ENCODE peak calls at places on chromosomes 16 and 17, in eight cellular contexts. One of them, this sample, is unnamed.
A peak's percentile ranks its signal among the peaks of the same experiment; 100 is the strongest.

GRCh38 chr16:89119661-89120141 is 26.0 kb downstream of the ACSF3 start:
- DNase-seq in GOT3: no peak
- DNase-seq in Calu3: no peak
- DNase-seq in NCI-H2081: no peak
- DNase-seq in stimulated activated CD8-positive, alpha-beta memory T cell treated with anti-CD3 and anti-CD28 coated beads, Interleukin-7, amount 100 ng/mL, for 24 hours: no peak
- DNase-seq in B cell: no peak
- DNase-seq in activated naive CD8-positive, alpha-beta T cell treated with anti-CD3 and anti-CD28 coated beads, Interleukin-2, amount 10 ng/mL, durations not matched to agents 7 days and 5 days: peak; percentile 25
- DNase-seq in mucosa of descending colon: peak; percentile 22
- DNase-seq in this sample: no peak

GRCh38 chr17:66829386-66829864 is 5.5 kb upstream of the CACNG5 start:
- DNase-seq in stimulated activated CD8-positive, alpha-beta memory T cell treated with anti-CD3 and anti-CD28 coated beads, Interleukin-7, amount 100 ng/mL, for 24 hours: no peak
- DNase-seq in B cell: no peak
- DNase-seq in mucosa of descending colon: peak; percentile 46
- DNase-seq in NCI-H2081: no peak
- DNase-seq in GOT3: no peak
- DNase-seq in activated naive CD8-positive, alpha-beta T cell treated with anti-CD3 and anti-CD28 coated beads, Interleukin-2, amount 10 ng/mL, durations not matched to agents 7 days and 5 days: no peak
- DNase-seq in Calu3: peak; percentile 31
- DNase-seq in this sample: peak; percentile 16

GRCh38 chr16:46757339-46758050 is 9.4 kb upstream of the MYLK3 start:
- DNase-seq in B cell: no peak
- DNase-seq in activated naive CD8-positive, alpha-beta T cell treated with anti-CD3 and anti-CD28 coated beads, Interleukin-2, amount 10 ng/mL, durations not matched to agents 7 days and 5 days: no peak
- DNase-seq in Calu3: peak; percentile 48
- DNase-seq in stimulated activated CD8-positive, alpha-beta memory T cell treated with anti-CD3 and anti-CD28 coated beads, Interleukin-7, amount 100 ng/mL, for 24 hours: no peak
- DNase-seq in mucosa of descending colon: no peak
- DNase-seq in GOT3: no peak
- DNase-seq in NCI-H2081: peak; percentile 4
- DNase-seq in this sample: no peak

GRCh38 chr16:89446975-89447293 is 43.4 kb downstream of the ANKRD11 start:
- DNase-seq in GOT3: no peak
- DNase-seq in stimulated activated CD8-positive, alpha-beta memory T cell treated with anti-CD3 and anti-CD28 coated beads, Interleukin-7, amount 100 ng/mL, for 24 hours: no peak
- DNase-seq in Calu3: no peak
- DNase-seq in activated naive CD8-positive, alpha-beta T cell treated with anti-CD3 and anti-CD28 coated beads, Interleukin-2, amount 10 ng/mL, durations not matched to agents 7 days and 5 days: no peak
- DNase-seq in mucosa of descending colon: no peak
- DNase-seq in NCI-H2081: no peak
- DNase-seq in B cell: no peak
- DNase-seq in this sample: no peak

GRCh38 chr17:13001991-13002615 is 15.7 kb downstream of the ELAC2 start:
- DNase-seq in B cell: no peak
- DNase-seq in NCI-H2081: no peak
- DNase-seq in mucosa of descending colon: no peak
- DNase-seq in GOT3: no peak
- DNase-seq in activated naive CD8-positive, alpha-beta T cell treated with anti-CD3 and anti-CD28 coated beads, Interleukin-2, amount 10 ng/mL, durations not matched to agents 7 days and 5 days: no peak
- DNase-seq in Calu3: no peak
- DNase-seq in stimulated activated CD8-positive, alpha-beta memory T cell treated with anti-CD3 and anti-CD28 coated beads, Interleukin-7, amount 100 ng/mL, for 24 hours: no peak
- DNase-seq in this sample: no peak

GRCh38 chr17:918102-918740 is 61.4 kb downstream of the NXN start:
- DNase-seq in B cell: no peak
- DNase-seq in NCI-H2081: no peak
- DNase-seq in stimulated activated CD8-positive, alpha-beta memory T cell treated with anti-CD3 and anti-CD28 coated beads, Interleukin-7, amount 100 ng/mL, for 24 hours: no peak
- DNase-seq in Calu3: no peak
- DNase-seq in GOT3: no peak
- DNase-seq in activated naive CD8-positive, alpha-beta T cell treated with anti-CD3 and anti-CD28 coated beads, Interleukin-2, amount 10 ng/mL, durations not matched to agents 7 days and 5 days: no peak
- DNase-seq in mucosa of descending colon: no peak
- DNase-seq in this sample: no peak

GRCh38 chr16:14111713-14112538 is 40.8 kb downstream of the MRTFB start:
- DNase-seq in GOT3: no peak
- DNase-seq in activated naive CD8-positive, alpha-beta T cell treated with anti-CD3 and anti-CD28 coated beads, Interleukin-2, amount 10 ng/mL, durations not matched to agents 7 days and 5 days: no peak
- DNase-seq in B cell: no peak
- DNase-seq in Calu3: no peak
- DNase-seq in mucosa of descending colon: peak; percentile 62
- DNase-seq in NCI-H2081: peak; percentile 43
- DNase-seq in stimulated activated CD8-positive, alpha-beta memory T cell treated with anti-CD3 and anti-CD28 coated beads, Interleukin-7, amount 100 ng/mL, for 24 hours: no peak
- DNase-seq in this sample: no peak

GRCh38 chr16:2846511-2847310 is 11.3 kb downstream of the PRSS22 start:
- DNase-seq in stimulated activated CD8-positive, alpha-beta memory T cell treated with anti-CD3 and anti-CD28 coated beads, Interleukin-7, amount 100 ng/mL, for 24 hours: no peak
- DNase-seq in GOT3: no peak
- DNase-seq in activated naive CD8-positive, alpha-beta T cell treated with anti-CD3 and anti-CD28 coated beads, Interleukin-2, amount 10 ng/mL, durations not matched to agents 7 days and 5 days: no peak
- DNase-seq in NCI-H2081: no peak
- DNase-seq in B cell: no peak
- DNase-seq in mucosa of descending colon: no peak
- DNase-seq in Calu3: peak; percentile 60
- DNase-seq in this sample: peak; percentile 60

GRCh38 chr16:1713331-1713730 is 7.3 kb downstream of the MAPK8IP3 start:
- DNase-seq in activated naive CD8-positive, alpha-beta T cell treated with anti-CD3 and anti-CD28 coated beads, Interleukin-2, amount 10 ng/mL, durations not matched to agents 7 days and 5 days: no peak
- DNase-seq in Calu3: no peak
- DNase-seq in NCI-H2081: no peak
- DNase-seq in B cell: peak; percentile 23
- DNase-seq in mucosa of descending colon: no peak
- DNase-seq in GOT3: no peak
- DNase-seq in stimulated activated CD8-positive, alpha-beta memory T cell treated with anti-CD3 and anti-CD28 coated beads, Interleukin-7, amount 100 ng/mL, for 24 hours: no peak
- DNase-seq in this sample: no peak

GRCh38 chr16:57316390-57317017 is 32.0 kb upstream of the PLLP start:
- DNase-seq in GOT3: peak; percentile 25
- DNase-seq in B cell: no peak
- DNase-seq in activated naive CD8-positive, alpha-beta T cell treated with anti-CD3 and anti-CD28 coated beads, Interleukin-2, amount 10 ng/mL, durations not matched to agents 7 days and 5 days: no peak
- DNase-seq in mucosa of descending colon: no peak
- DNase-seq in Calu3: no peak
- DNase-seq in stimulated activated CD8-positive, alpha-beta memory T cell treated with anti-CD3 and anti-CD28 coated beads, Interleukin-7, amount 100 ng/mL, for 24 hours: no peak
- DNase-seq in NCI-H2081: no peak
- DNase-seq in this sample: peak; percentile 41

GRCh38 chr16:7765079-7765550 is 432.5 kb downstream of the RBFOX1 start:
- DNase-seq in Calu3: no peak
- DNase-seq in GOT3: no peak
- DNase-seq in NCI-H2081: no peak
- DNase-seq in stimulated activated CD8-positive, alpha-beta memory T cell treated with anti-CD3 and anti-CD28 coated beads, Interleukin-7, amount 100 ng/mL, for 24 hours: no peak
- DNase-seq in B cell: no peak
- DNase-seq in mucosa of descending colon: no peak
- DNase-seq in activated naive CD8-positive, alpha-beta T cell treated with anti-CD3 and anti-CD28 coated beads, Interleukin-2, amount 10 ng/mL, durations not matched to agents 7 days and 5 days: no peak
- DNase-seq in this sample: no peak

GRCh38 chr17:61452301-61453290 is at the start of gene TBX4:
- DNase-seq in B cell: peak; percentile 24
- DNase-seq in stimulated activated CD8-positive, alpha-beta memory T cell treated with anti-CD3 and anti-CD28 coated beads, Interleukin-7, amount 100 ng/mL, for 24 hours: no peak
- DNase-seq in NCI-H2081: no peak
- DNase-seq in mucosa of descending colon: no peak
- DNase-seq in Calu3: no peak
- DNase-seq in activated naive CD8-positive, alpha-beta T cell treated with anti-CD3 and anti-CD28 coated beads, Interleukin-2, amount 10 ng/mL, durations not matched to agents 7 days and 5 days: no peak
- DNase-seq in GOT3: no peak
- DNase-seq in this sample: no peak

GRCh38 chr17:82356845-82357355 is 2.1 kb upstream of the TEX19 start:
- DNase-seq in activated naive CD8-positive, alpha-beta T cell treated with anti-CD3 and anti-CD28 coated beads, Interleukin-2, amount 10 ng/mL, durations not matched to agents 7 days and 5 days: no peak
- DNase-seq in Calu3: no peak
- DNase-seq in GOT3: no peak
- DNase-seq in B cell: no peak
- DNase-seq in stimulated activated CD8-positive, alpha-beta memory T cell treated with anti-CD3 and anti-CD28 coated beads, Interleukin-7, amount 100 ng/mL, for 24 hours: no peak
- DNase-seq in NCI-H2081: no peak
- DNase-seq in mucosa of descending colon: no peak
- DNase-seq in this sample: no peak

GRCh38 chr17:58082341-58082869 is 814 bp upstream of the DYNLL2 start:
- DNase-seq in NCI-H2081: no peak
- DNase-seq in activated naive CD8-positive, alpha-beta T cell treated with anti-CD3 and anti-CD28 coated beads, Interleukin-2, amount 10 ng/mL, durations not matched to agents 7 days and 5 days: no peak
- DNase-seq in stimulated activated CD8-positive, alpha-beta memory T cell treated with anti-CD3 and anti-CD28 coated beads, Interleukin-7, amount 100 ng/mL, for 24 hours: no peak
- DNase-seq in Calu3: no peak
- DNase-seq in mucosa of descending colon: peak; percentile 32
- DNase-seq in B cell: no peak
- DNase-seq in GOT3: no peak
- DNase-seq in this sample: no peak

GRCh38 chr17:15233022-15233805 is 31.9 kb downstream of the PMP22 start:
- DNase-seq in activated naive CD8-positive, alpha-beta T cell treated with anti-CD3 and anti-CD28 coated beads, Interleukin-2, amount 10 ng/mL, durations not matched to agents 7 days and 5 days: no peak
- DNase-seq in NCI-H2081: no peak
- DNase-seq in mucosa of descending colon: no peak
- DNase-seq in B cell: no peak
- DNase-seq in stimulated activated CD8-positive, alpha-beta memory T cell treated with anti-CD3 and anti-CD28 coated beads, Interleukin-7, amount 100 ng/mL, for 24 hours: no peak
- DNase-seq in GOT3: peak; percentile 16
- DNase-seq in Calu3: no peak
- DNase-seq in this sample: no peak

GRCh38 chr17:7348478-7349242 is 3.3 kb upstream of the KCTD11 start:
- DNase-seq in NCI-H2081: no peak
- DNase-seq in B cell: no peak
- DNase-seq in stimulated activated CD8-positive, alpha-beta memory T cell treated with anti-CD3 and anti-CD28 coated beads, Interleukin-7, amount 100 ng/mL, for 24 hours: no peak
- DNase-seq in mucosa of descending colon: no peak
- DNase-seq in Calu3: no peak
- DNase-seq in activated naive CD8-positive, alpha-beta T cell treated with anti-CD3 and anti-CD28 coated beads, Interleukin-2, amount 10 ng/mL, durations not matched to agents 7 days and 5 days: no peak
- DNase-seq in GOT3: no peak
- DNase-seq in this sample: no peak

GRCh38 chr17:8137645-8138342 is 13.9 kb upstream of the HES7 start:
- DNase-seq in B cell: peak; percentile 28
- DNase-seq in GOT3: no peak
- DNase-seq in stimulated activated CD8-positive, alpha-beta memory T cell treated with anti-CD3 and anti-CD28 coated beads, Interleukin-7, amount 100 ng/mL, for 24 hours: no peak
- DNase-seq in mucosa of descending colon: no peak
- DNase-seq in NCI-H2081: no peak
- DNase-seq in Calu3: no peak
- DNase-seq in activated naive CD8-positive, alpha-beta T cell treated with anti-CD3 and anti-CD28 coated beads, Interleukin-2, amount 10 ng/mL, durations not matched to agents 7 days and 5 days: no peak
- DNase-seq in this sample: no peak

GRCh38 chr17:6420173-6420641 is 14.7 kb downstream of the AIPL1 start:
- DNase-seq in activated naive CD8-positive, alpha-beta T cell treated with anti-CD3 and anti-CD28 coated beads, Interleukin-2, amount 10 ng/mL, durations not matched to agents 7 days and 5 days: no peak
- DNase-seq in stimulated activated CD8-positive, alpha-beta memory T cell treated with anti-CD3 and anti-CD28 coated beads, Interleukin-7, amount 100 ng/mL, for 24 hours: no peak
- DNase-seq in Calu3: peak; percentile 51
- DNase-seq in NCI-H2081: no peak
- DNase-seq in B cell: no peak
- DNase-seq in mucosa of descending colon: peak; percentile 38
- DNase-seq in GOT3: no peak
- DNase-seq in this sample: no peak

GRCh38 chr17:77528516-77529327 is 388.0 kb downstream of the SEC14L1 start:
- DNase-seq in activated naive CD8-positive, alpha-beta T cell treated with anti-CD3 and anti-CD28 coated beads, Interleukin-2, amount 10 ng/mL, durations not matched to agents 7 days and 5 days: peak; percentile 55
- DNase-seq in stimulated activated CD8-positive, alpha-beta memory T cell treated with anti-CD3 and anti-CD28 coated beads, Interleukin-7, amount 100 ng/mL, for 24 hours: peak; percentile 8
- DNase-seq in mucosa of descending colon: no peak
- DNase-seq in Calu3: no peak
- DNase-seq in NCI-H2081: peak; percentile 83
- DNase-seq in GOT3: no peak
- DNase-seq in B cell: peak; percentile 27
- DNase-seq in this sample: no peak

GRCh38 chr16:88558457-88559442 is 11.5 kb upstream of the ZC3H18 start:
- DNase-seq in B cell: peak; percentile 41
- DNase-seq in NCI-H2081: peak; percentile 31
- DNase-seq in GOT3: no peak
- DNase-seq in Calu3: peak; percentile 81
- DNase-seq in stimulated activated CD8-positive, alpha-beta memory T cell treated with anti-CD3 and anti-CD28 coated beads, Interleukin-7, amount 100 ng/mL, for 24 hours: no peak
- DNase-seq in mucosa of descending colon: peak; percentile 87
- DNase-seq in activated naive CD8-positive, alpha-beta T cell treated with anti-CD3 and anti-CD28 coated beads, Interleukin-2, amount 10 ng/mL, durations not matched to agents 7 days and 5 days: no peak
- DNase-seq in this sample: peak; percentile 38

GRCh38 chr16:456891-457483 is 31.5 kb downstream of the RAB11FIP3 start:
- DNase-seq in Calu3: no peak
- DNase-seq in mucosa of descending colon: no peak
- DNase-seq in activated naive CD8-positive, alpha-beta T cell treated with anti-CD3 and anti-CD28 coated beads, Interleukin-2, amount 10 ng/mL, durations not matched to agents 7 days and 5 days: no peak
- DNase-seq in GOT3: no peak
- DNase-seq in B cell: no peak
- DNase-seq in NCI-H2081: no peak
- DNase-seq in stimulated activated CD8-positive, alpha-beta memory T cell treated with anti-CD3 and anti-CD28 coated beads, Interleukin-7, amount 100 ng/mL, for 24 hours: no peak
- DNase-seq in this sample: no peak

GRCh38 chr17:56593741-56594527 is 435 bp downstream of the NOG start:
- DNase-seq in activated naive CD8-positive, alpha-beta T cell treated with anti-CD3 and anti-CD28 coated beads, Interleukin-2, amount 10 ng/mL, durations not matched to agents 7 days and 5 days: peak; percentile 69
- DNase-seq in stimulated activated CD8-positive, alpha-beta memory T cell treated with anti-CD3 and anti-CD28 coated beads, Interleukin-7, amount 100 ng/mL, for 24 hours: no peak
- DNase-seq in Calu3: peak; percentile 55
- DNase-seq in mucosa of descending colon: peak; percentile 55
- DNase-seq in NCI-H2081: peak; percentile 48
- DNase-seq in B cell: peak; percentile 37
- DNase-seq in GOT3: no peak
- DNase-seq in this sample: no peak

GRCh38 chr17:60971515-60972369 is 294.1 kb downstream of the BCAS3 start:
- DNase-seq in activated naive CD8-positive, alpha-beta T cell treated with anti-CD3 and anti-CD28 coated beads, Interleukin-2, amount 10 ng/mL, durations not matched to agents 7 days and 5 days: peak; percentile 32
- DNase-seq in B cell: peak; percentile 44
- DNase-seq in Calu3: peak; percentile 45
- DNase-seq in GOT3: no peak
- DNase-seq in mucosa of descending colon: no peak
- DNase-seq in NCI-H2081: peak; percentile 15
- DNase-seq in stimulated activated CD8-positive, alpha-beta memory T cell treated with anti-CD3 and anti-CD28 coated beads, Interleukin-7, amount 100 ng/mL, for 24 hours: no peak
- DNase-seq in this sample: peak; percentile 52

GRCh38 chr17:54426287-54426886 is 474.3 kb upstream of the TOM1L1 start:
- DNase-seq in activated naive CD8-positive, alpha-beta T cell treated with anti-CD3 and anti-CD28 coated beads, Interleukin-2, amount 10 ng/mL, durations not matched to agents 7 days and 5 days: no peak
- DNase-seq in GOT3: no peak
- DNase-seq in mucosa of descending colon: no peak
- DNase-seq in Calu3: no peak
- DNase-seq in B cell: no peak
- DNase-seq in NCI-H2081: no peak
- DNase-seq in stimulated activated CD8-positive, alpha-beta memory T cell treated with anti-CD3 and anti-CD28 coated beads, Interleukin-7, amount 100 ng/mL, for 24 hours: no peak
- DNase-seq in this sample: no peak

GRCh38 chr17:76240461-76241204 is at the start of gene RNF157:
- DNase-seq in GOT3: no peak
- DNase-seq in activated naive CD8-positive, alpha-beta T cell treated with anti-CD3 and anti-CD28 coated beads, Interleukin-2, amount 10 ng/mL, durations not matched to agents 7 days and 5 days: peak; percentile 84
- DNase-seq in NCI-H2081: peak; percentile 35
- DNase-seq in Calu3: peak; percentile 69
- DNase-seq in B cell: peak; percentile 73
- DNase-seq in stimulated activated CD8-positive, alpha-beta memory T cell treated with anti-CD3 and anti-CD28 coated beads, Interleukin-7, amount 100 ng/mL, for 24 hours: no peak
- DNase-seq in mucosa of descending colon: peak; percentile 79
- DNase-seq in this sample: no peak

GRCh38 chr16:87390641-87391323 is 1.4 kb upstream of the MAP1LC3B start:
- DNase-seq in activated naive CD8-positive, alpha-beta T cell treated with anti-CD3 and anti-CD28 coated beads, Interleukin-2, amount 10 ng/mL, durations not matched to agents 7 days and 5 days: no peak
- DNase-seq in mucosa of descending colon: no peak
- DNase-seq in NCI-H2081: no peak
- DNase-seq in stimulated activated CD8-positive, alpha-beta memory T cell treated with anti-CD3 and anti-CD28 coated beads, Interleukin-7, amount 100 ng/mL, for 24 hours: no peak
- DNase-seq in B cell: no peak
- DNase-seq in Calu3: no peak
- DNase-seq in GOT3: no peak
- DNase-seq in this sample: no peak